ENCODE peak calls at places on chromosomes 5 and 9, in four cellular contexts. I is Peyer's patch, X is stomach, P is retinal pigment epithelial cell. K is an unnamed sample.
A peak's percentile ranks its signal among the peaks of the same experiment; 100 is the strongest.

GRCh38 chr5:170444181-170444580 is 55.0 kb upstream of the KCNMB1 start:
- DNase-seq in P (no peak), I (no peak), X (no peak), K (no peak)

GRCh38 chr9:35598863-35599590 is 6.0 kb upstream of the TESK1 start:
- DNase-seq in P (no peak), I (no peak), X (peak; percentile 63), K (no peak)

GRCh38 chr5:76547242-76547890 is 75.8 kb downstream of the F2RL2 start:
- DNase-seq in I (no peak), X (no peak), P (no peak), K (no peak)

GRCh38 chr5:170120576-170120975 is 14.9 kb downstream of the FOXI1 start:
- DNase-seq in P (no peak), X (no peak), I (no peak), K (peak; percentile 52)

GRCh38 chr9:121289554-121290370 is 21.8 kb downstream of the GSN start:
- DNase-seq in I (peak; percentile 43), P (no peak), X (no peak), K (no peak)

GRCh38 chr9:136537411-136537810 is 8.4 kb downstream of the NOTCH1 start:
- DNase-seq in X (no peak), P (no peak), I (no peak), K (no peak)

GRCh38 chr9:126618590-126619335 is 5.0 kb downstream of the LMX1B start:
- DNase-seq in X (no peak), P (no peak), I (peak; percentile 37), K (no peak)

GRCh38 chr5:65061250-65061973 is 292.7 kb downstream of the CWC27 start:
- DNase-seq in P (no peak), I (no peak), X (no peak), K (no peak)

GRCh38 chr5:103389846-103390245 is 131.3 kb downstream of the MACIR start:
- DNase-seq in X (no peak), I (no peak), P (no peak), K (no peak)

GRCh38 chr5:173018352-173018751 is 34.8 kb downstream of the ATP6V0E1 start:
- DNase-seq in I (no peak), X (no peak), P (no peak), K (no peak)

GRCh38 chr5:5288236-5288635 is 134.2 kb upstream of the ICE1 start:
- DNase-seq in X (no peak), I (no peak), P (no peak), K (peak; percentile 13)

DNA sequence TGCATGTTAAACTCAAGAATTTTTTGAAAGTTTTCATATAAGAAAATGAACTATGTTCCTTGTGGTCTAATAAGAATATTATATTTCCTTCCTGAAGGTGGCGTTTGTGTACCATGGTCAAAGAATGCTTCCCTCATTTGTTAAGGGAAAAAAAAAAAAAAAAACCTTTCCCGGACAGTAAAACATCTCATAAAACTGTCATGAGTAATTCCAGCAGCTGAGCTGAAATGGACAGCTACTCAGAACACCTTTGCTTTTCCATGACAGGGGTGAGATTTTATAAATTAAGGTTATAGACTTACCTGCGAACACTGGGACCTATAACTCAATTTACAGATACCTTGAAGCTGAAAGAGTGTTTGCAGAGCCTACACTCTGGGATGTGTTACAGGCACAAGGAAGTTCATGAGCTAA is 113.2 kb upstream of the RANBP3L start:
- DNase-seq in P (peak; percentile 22), X (no peak), I (no peak), K (peak; percentile 81)
- TF ChIP-seq CTCF in P (peak; percentile 42), X (peak; percentile 39), I (peak; percentile 54), K (peak; percentile 45)

GRCh38 chr9:85523202-85523601 is 218.6 kb downstream of the AGTPBP1 start:
- DNase-seq in X (no peak), P (no peak), I (no peak), K (no peak)
- H3K4me3 ChIP-seq in X (no peak overlapping the region), P (no peak overlapping the region), I (no peak overlapping the region), K (no peak overlapping the region)

DNA sequence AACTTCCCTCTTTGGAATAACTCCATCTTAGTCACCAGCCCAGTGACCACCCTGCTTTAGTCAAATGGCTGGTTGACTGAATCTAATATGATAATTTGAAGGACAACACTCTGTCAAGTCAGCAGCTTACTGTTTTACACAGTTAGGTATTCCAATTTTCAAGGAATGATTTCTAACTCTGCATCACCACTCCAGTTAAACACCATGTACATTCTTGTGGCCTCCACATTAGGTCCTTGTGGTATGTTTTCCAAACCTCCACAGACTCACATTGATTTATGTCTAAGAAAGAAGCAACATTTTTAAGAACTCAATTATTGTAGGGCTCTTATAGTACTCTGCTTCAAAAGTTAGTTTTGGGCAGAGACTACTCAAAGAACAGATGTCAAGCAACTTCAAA is 110.7 kb downstream of the TLE1 start:
- DNase-seq in X (no peak), I (no peak), P (no peak), K (peak; percentile 50)
- TF ChIP-seq CTCF in X (no peak), I (no peak), P (no peak), K (no peak)

DNA sequence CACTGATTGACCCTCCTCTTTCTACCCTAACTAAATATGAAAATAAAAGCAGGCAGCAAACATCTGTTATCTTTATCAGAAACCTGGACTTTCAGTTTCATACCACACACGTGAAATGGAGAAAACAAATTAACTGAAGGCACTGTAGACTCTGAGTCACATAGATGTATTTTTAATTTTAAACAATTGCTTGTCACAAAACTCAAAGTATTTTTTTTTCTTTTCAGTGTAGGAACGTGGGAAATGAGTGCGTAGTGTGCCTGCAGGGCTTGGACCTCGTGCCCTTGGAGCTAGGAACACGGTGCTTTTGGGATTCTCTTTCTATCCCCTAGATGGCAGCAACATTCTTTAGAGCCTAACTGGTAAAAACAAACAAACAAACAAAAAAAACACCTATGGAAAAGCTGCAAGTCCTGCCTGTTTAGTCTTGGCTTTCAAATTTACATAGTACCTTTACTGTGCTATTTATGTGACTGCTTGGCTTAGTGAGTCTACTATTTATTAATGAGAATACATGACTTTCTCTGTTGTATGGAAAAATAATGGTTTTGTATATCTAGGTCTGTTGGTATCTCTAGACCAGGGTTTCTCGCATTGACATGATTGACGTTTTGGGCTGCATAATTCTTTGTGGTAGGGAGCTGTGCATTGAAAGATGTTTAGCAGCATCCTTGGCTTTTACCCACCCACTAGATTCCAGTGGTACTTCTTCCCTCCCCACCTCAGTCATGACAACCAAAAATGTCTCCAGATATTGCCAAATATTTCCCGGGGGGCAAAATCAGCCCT is 16.8 kb upstream of the ACTBL2 start:
- DNase-seq in P (no peak), X (no peak), I (no peak), K (peak; percentile 87)
- H3K4me3 ChIP-seq in P (no peak overlapping the region), X (peak overlapping the region; percentile 4), I (no peak overlapping the region), K (no peak overlapping the region)

GRCh38 chr5:14581891-14582796 is 552 bp downstream of the OTULINL start:
- DNase-seq in I (peak; percentile 85), X (peak; percentile 74), P (no peak), K (peak; percentile 31)
- TF ChIP-seq CTCF in I (peak; percentile 58), X (no peak), P (no peak), K (peak; percentile 31)

GRCh38 chr5:34521628-34522290 is 134.4 kb upstream of the RAI14 start:
- DNase-seq in X (no peak), P (no peak), I (no peak), K (no peak)

GRCh38 chr5:34523382-34523716 is 132.8 kb upstream of the RAI14 start:
- DNase-seq in X (no peak), P (no peak), I (no peak), K (no peak)

GRCh38 chr5:34525761-34526160 is 130.4 kb upstream of the RAI14 start:
- DNase-seq in P (no peak), I (no peak), X (no peak), K (no peak)

GRCh38 chr5:34524123-34524522 is 132.0 kb upstream of the RAI14 start:
- DNase-seq in I (no peak), X (no peak), P (no peak), K (peak; percentile 79)

GRCh38 chr5:34522599-34523381 is 133.3 kb upstream of the RAI14 start:
- DNase-seq in X (peak; percentile 75), I (no peak), P (no peak), K (peak; percentile 97)
- H3K4me3 ChIP-seq in X (no peak overlapping the region), I (no peak overlapping the region), P (no peak overlapping the region), K (no peak overlapping the region)